ENCODE peak calls at places on chromosomes 3 and 15, in eight cellular contexts. One of them, this sample, is unnamed.

GRCh38 chr3:14432996-14433572 is 30.7 kb downstream of the SLC6A6 start:
- DNase-seq in mesothelial cell of epicardium: no peak
- DNase-seq in lower lobe of right lung: no peak
- DNase-seq in OCI-LY7: no peak
- DNase-seq in uterus: no peak
- DNase-seq in psoas muscle: no peak
- DNase-seq in fibroblast of the aortic adventitia: no peak
- DNase-seq in cardiac fibroblast: no peak
- DNase-seq in this sample: no peak

GRCh38 chr15:90895571-90896117 is 7.5 kb upstream of the MAN2A2 start:
- DNase-seq in uterus: no peak
- DNase-seq in psoas muscle: no peak
- DNase-seq in cardiac fibroblast: no peak
- DNase-seq in mesothelial cell of epicardium: no peak
- DNase-seq in lower lobe of right lung: no peak
- DNase-seq in OCI-LY7: no peak
- DNase-seq in fibroblast of the aortic adventitia: no peak
- DNase-seq in this sample: no peak

GRCh38 chr15:58438956-58439355 is 7.2 kb downstream of the LIPC start:
- DNase-seq in fibroblast of the aortic adventitia: peak; percentile 71
- DNase-seq in lower lobe of right lung: no peak
- DNase-seq in psoas muscle: no peak
- DNase-seq in OCI-LY7: peak; percentile 46
- DNase-seq in uterus: no peak
- DNase-seq in cardiac fibroblast: peak; percentile 72
- DNase-seq in mesothelial cell of epicardium: no peak
- DNase-seq in this sample: peak; percentile 43

GRCh38 chr3:149373235-149374125 is 4.0 kb downstream of the TM4SF1 start:
- DNase-seq in lower lobe of right lung: no peak
- DNase-seq in uterus: no peak
- DNase-seq in OCI-LY7: no peak
- DNase-seq in cardiac fibroblast: peak; percentile 80
- DNase-seq in fibroblast of the aortic adventitia: peak; percentile 85
- DNase-seq in mesothelial cell of epicardium: no peak
- DNase-seq in psoas muscle: no peak
- DNase-seq in this sample: peak; percentile 87

GRCh38 chr15:88636039-88636438 is 2.8 kb upstream of the ISG20 start:
- DNase-seq in uterus: no peak
- DNase-seq in OCI-LY7: no peak
- DNase-seq in mesothelial cell of epicardium: no peak
- DNase-seq in cardiac fibroblast: no peak
- DNase-seq in fibroblast of the aortic adventitia: no peak
- DNase-seq in lower lobe of right lung: peak; percentile 61
- DNase-seq in psoas muscle: peak; percentile 58
- DNase-seq in this sample: no peak

GRCh38 chr15:89905846-89906378 is 6.8 kb downstream of the ARPIN start:
- DNase-seq in cardiac fibroblast: no peak
- DNase-seq in uterus: no peak
- DNase-seq in lower lobe of right lung: peak; percentile 12
- DNase-seq in mesothelial cell of epicardium: no peak
- DNase-seq in OCI-LY7: no peak
- DNase-seq in fibroblast of the aortic adventitia: no peak
- DNase-seq in psoas muscle: no peak
- DNase-seq in this sample: no peak

GRCh38 chr15:46918462-46919125 is 798.7 kb upstream of the SEMA6D start:
- DNase-seq in OCI-LY7: no peak
- DNase-seq in lower lobe of right lung: no peak
- DNase-seq in mesothelial cell of epicardium: no peak
- DNase-seq in fibroblast of the aortic adventitia: no peak
- DNase-seq in cardiac fibroblast: no peak
- DNase-seq in psoas muscle: no peak
- DNase-seq in uterus: no peak
- DNase-seq in this sample: no peak

GRCh38 chr3:13543251-13543650 is 5.7 kb upstream of the FBLN2 start:
- DNase-seq in cardiac fibroblast: peak; percentile 97
- DNase-seq in uterus: peak; percentile 84
- DNase-seq in lower lobe of right lung: no peak
- DNase-seq in OCI-LY7: no peak
- DNase-seq in psoas muscle: peak; percentile 90
- DNase-seq in mesothelial cell of epicardium: no peak
- DNase-seq in fibroblast of the aortic adventitia: peak; percentile 98
- DNase-seq in this sample: peak; percentile 77

GRCh38 chr3:129282727-129283327 is 4.2 kb downstream of the HMCES start:
- DNase-seq in mesothelial cell of epicardium: no peak
- DNase-seq in psoas muscle: no peak
- DNase-seq in lower lobe of right lung: no peak
- DNase-seq in cardiac fibroblast: peak; percentile 58
- DNase-seq in fibroblast of the aortic adventitia: peak; percentile 59
- DNase-seq in OCI-LY7: peak; percentile 88
- DNase-seq in uterus: no peak
- DNase-seq in this sample: no peak

GRCh38 chr3:123779646-123780231 is 104.4 kb downstream of the MYLK start:
- DNase-seq in uterus: no peak
- DNase-seq in psoas muscle: no peak
- DNase-seq in fibroblast of the aortic adventitia: no peak
- DNase-seq in mesothelial cell of epicardium: no peak
- DNase-seq in OCI-LY7: no peak
- DNase-seq in lower lobe of right lung: no peak
- DNase-seq in cardiac fibroblast: no peak
- DNase-seq in this sample: no peak

GRCh38 chr3:27105904-27106303 is 263.3 kb downstream of the NEK10 start:
- DNase-seq in lower lobe of right lung: no peak
- DNase-seq in OCI-LY7: no peak
- DNase-seq in fibroblast of the aortic adventitia: no peak
- DNase-seq in mesothelial cell of epicardium: no peak
- DNase-seq in uterus: no peak
- DNase-seq in cardiac fibroblast: no peak
- DNase-seq in psoas muscle: no peak
- DNase-seq in this sample: no peak

GRCh38 chr3:16113704-16114103 is 60.8 kb upstream of the GALNT15 start:
- DNase-seq in OCI-LY7: no peak
- DNase-seq in psoas muscle: no peak
- DNase-seq in lower lobe of right lung: no peak
- DNase-seq in fibroblast of the aortic adventitia: peak; percentile 76
- DNase-seq in cardiac fibroblast: peak; percentile 34
- DNase-seq in uterus: no peak
- DNase-seq in mesothelial cell of epicardium: no peak
- DNase-seq in this sample: peak; percentile 62

GRCh38 chr3:188594137-188594536 is 440.2 kb downstream of the LPP start:
- DNase-seq in lower lobe of right lung: no peak
- DNase-seq in mesothelial cell of epicardium: no peak
- DNase-seq in psoas muscle: no peak
- DNase-seq in cardiac fibroblast: peak; percentile 93
- DNase-seq in fibroblast of the aortic adventitia: peak; percentile 97
- DNase-seq in uterus: no peak
- DNase-seq in OCI-LY7: no peak
- DNase-seq in this sample: peak; percentile 91

GRCh38 chr15:75468908-75469307 is 17.4 kb upstream of the SIN3A start:
- DNase-seq in cardiac fibroblast: peak; percentile 23
- DNase-seq in uterus: peak; percentile 23
- DNase-seq in OCI-LY7: no peak
- DNase-seq in fibroblast of the aortic adventitia: no peak
- DNase-seq in mesothelial cell of epicardium: no peak
- DNase-seq in lower lobe of right lung: no peak
- DNase-seq in psoas muscle: no peak
- DNase-seq in this sample: no peak

GRCh38 chr15:67506775-67507747 is 13.9 kb upstream of the C15orf61 start:
- DNase-seq in lower lobe of right lung: no peak
- DNase-seq in psoas muscle: no peak
- DNase-seq in fibroblast of the aortic adventitia: peak; percentile 81
- DNase-seq in mesothelial cell of epicardium: no peak
- DNase-seq in cardiac fibroblast: peak; percentile 72
- DNase-seq in OCI-LY7: peak; percentile 14
- DNase-seq in uterus: no peak
- DNase-seq in this sample: no peak

GRCh38 chr3:84125201-84125721 is 833.5 kb upstream of the CADM2 start:
- DNase-seq in psoas muscle: no peak
- DNase-seq in OCI-LY7: no peak
- DNase-seq in uterus: no peak
- DNase-seq in cardiac fibroblast: no peak
- DNase-seq in mesothelial cell of epicardium: no peak
- DNase-seq in fibroblast of the aortic adventitia: no peak
- DNase-seq in lower lobe of right lung: peak; percentile 32
- DNase-seq in this sample: no peak

GRCh38 chr15:43762824-43763223 is 13.9 kb downstream of the ELL3 start:
- DNase-seq in OCI-LY7: no peak
- DNase-seq in lower lobe of right lung: no peak
- DNase-seq in psoas muscle: no peak
- DNase-seq in fibroblast of the aortic adventitia: no peak
- DNase-seq in mesothelial cell of epicardium: no peak
- DNase-seq in uterus: no peak
- DNase-seq in cardiac fibroblast: no peak
- DNase-seq in this sample: no peak

GRCh38 chr3:168154101-168154500 is 58.4 kb upstream of the GOLIM4 start:
- DNase-seq in lower lobe of right lung: no peak
- DNase-seq in psoas muscle: no peak
- DNase-seq in fibroblast of the aortic adventitia: peak; percentile 20
- DNase-seq in uterus: no peak
- DNase-seq in cardiac fibroblast: peak; percentile 31
- DNase-seq in OCI-LY7: no peak
- DNase-seq in mesothelial cell of epicardium: no peak
- DNase-seq in this sample: no peak

GRCh38 chr3:105832618-105833017 is 36.2 kb downstream of the CBLB start:
- DNase-seq in uterus: no peak
- DNase-seq in lower lobe of right lung: no peak
- DNase-seq in psoas muscle: no peak
- DNase-seq in fibroblast of the aortic adventitia: no peak
- DNase-seq in cardiac fibroblast: no peak
- DNase-seq in OCI-LY7: no peak
- DNase-seq in mesothelial cell of epicardium: no peak
- DNase-seq in this sample: no peak

GRCh38 chr3:41888368-41889076 is 73.4 kb downstream of the ULK4 start:
- DNase-seq in psoas muscle: no peak
- DNase-seq in cardiac fibroblast: no peak
- DNase-seq in mesothelial cell of epicardium: no peak
- DNase-seq in lower lobe of right lung: no peak
- DNase-seq in fibroblast of the aortic adventitia: no peak
- DNase-seq in uterus: no peak
- DNase-seq in OCI-LY7: no peak
- DNase-seq in this sample: no peak

GRCh38 chr3:41898631-41899030 is 63.3 kb downstream of the ULK4 start:
- DNase-seq in lower lobe of right lung: no peak
- DNase-seq in psoas muscle: no peak
- DNase-seq in OCI-LY7: no peak
- DNase-seq in fibroblast of the aortic adventitia: no peak
- DNase-seq in cardiac fibroblast: no peak
- DNase-seq in mesothelial cell of epicardium: no peak
- DNase-seq in uterus: no peak
- DNase-seq in this sample: no peak

DNA sequence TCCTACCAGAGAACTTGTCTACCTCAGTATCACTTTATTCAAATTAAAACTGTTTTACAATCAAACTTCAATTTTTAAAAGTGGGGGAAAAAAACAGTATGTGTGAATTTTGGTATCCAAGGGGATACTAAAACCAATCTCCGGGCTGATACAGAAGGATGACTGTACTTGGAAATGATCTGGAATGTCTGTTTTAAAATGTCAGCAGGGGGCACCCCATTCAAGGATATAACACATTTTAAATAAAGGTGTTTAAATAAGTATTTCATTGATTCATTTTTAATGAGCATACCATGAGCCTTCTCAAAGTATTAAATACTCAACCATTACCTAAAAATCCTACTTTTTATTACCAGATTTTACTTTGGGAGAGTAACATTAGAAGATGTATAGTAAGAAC is 67.9 kb downstream of the ULK4 start:
- DNase-seq in mesothelial cell of epicardium: no peak
- DNase-seq in OCI-LY7: peak; percentile 38
- DNase-seq in lower lobe of right lung: no peak
- DNase-seq in uterus: no peak
- DNase-seq in psoas muscle: no peak
- DNase-seq in cardiac fibroblast: peak; percentile 79
- DNase-seq in fibroblast of the aortic adventitia: peak; percentile 83
- DNase-seq in this sample: peak; percentile 42
- TF ChIP-seq CTCF in mesothelial cell of epicardium: no peak
- TF ChIP-seq CTCF in OCI-LY7: peak; percentile 88
- TF ChIP-seq CTCF in lower lobe of right lung: peak; percentile 52
- TF ChIP-seq CTCF in uterus: peak; percentile 52
- TF ChIP-seq CTCF in psoas muscle: peak; percentile 60
- TF ChIP-seq CTCF in cardiac fibroblast: peak; percentile 33
- TF ChIP-seq CTCF in fibroblast of the aortic adventitia: peak; percentile 25
- TF ChIP-seq CTCF in this sample: peak; percentile 80

DNA sequence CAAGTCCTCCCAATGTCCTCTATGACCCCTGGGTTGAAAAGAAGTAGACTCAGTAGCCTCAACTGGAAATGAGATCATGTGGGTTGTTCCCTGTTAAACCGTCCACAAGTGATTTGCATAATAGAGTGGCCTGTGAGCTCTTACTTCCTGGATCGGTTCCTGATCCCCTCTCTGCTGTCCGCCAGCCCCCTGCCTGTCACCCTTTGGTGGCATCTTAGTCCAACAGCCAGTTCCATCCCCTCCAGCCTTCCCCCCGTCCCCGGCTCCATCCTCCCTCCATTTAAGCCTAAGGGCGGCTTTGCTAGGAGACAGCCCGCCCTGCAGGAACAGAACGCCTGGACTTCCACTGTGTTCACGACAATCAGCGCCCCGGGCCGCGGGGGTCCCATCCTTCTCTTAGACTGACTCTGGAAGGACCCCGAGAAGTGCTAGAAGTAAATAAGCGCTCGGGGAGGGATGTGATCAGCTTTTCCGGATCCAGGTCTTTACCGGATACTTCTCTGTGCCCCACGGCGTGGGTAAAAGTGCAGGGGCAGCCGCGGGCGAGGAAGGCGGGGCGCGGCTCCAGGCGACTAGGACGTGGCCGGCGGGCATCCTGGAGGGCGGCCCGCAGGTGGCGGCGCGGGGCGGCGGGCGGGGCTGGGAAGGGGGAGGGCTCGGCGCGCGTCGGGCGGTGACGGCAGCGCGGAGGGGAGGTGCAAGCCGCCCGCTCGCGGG is 51.2 kb upstream of the ULK4 start:
- DNase-seq in cardiac fibroblast: peak; percentile 70
- DNase-seq in fibroblast of the aortic adventitia: peak; percentile 46
- DNase-seq in mesothelial cell of epicardium: peak; percentile 51
- DNase-seq in uterus: peak; percentile 65
- DNase-seq in psoas muscle: peak; percentile 85
- DNase-seq in OCI-LY7: peak; percentile 97
- DNase-seq in lower lobe of right lung: peak; percentile 86
- DNase-seq in this sample: no peak
- TF ChIP-seq CTCF in cardiac fibroblast: no peak
- TF ChIP-seq CTCF in fibroblast of the aortic adventitia: no peak
- TF ChIP-seq CTCF in mesothelial cell of epicardium: no peak
- TF ChIP-seq CTCF in uterus: peak; percentile 8
- TF ChIP-seq CTCF in psoas muscle: peak; percentile 24
- TF ChIP-seq CTCF in OCI-LY7: peak; percentile 29
- TF ChIP-seq CTCF in lower lobe of right lung: no peak
- TF ChIP-seq CTCF in this sample: no peak

GRCh38 chr3:22765679-22766078 is 437.4 kb upstream of the UBE2E2 start:
- DNase-seq in cardiac fibroblast: no peak
- DNase-seq in fibroblast of the aortic adventitia: no peak
- DNase-seq in lower lobe of right lung: no peak
- DNase-seq in OCI-LY7: no peak
- DNase-seq in uterus: no peak
- DNase-seq in mesothelial cell of epicardium: no peak
- DNase-seq in psoas muscle: no peak
- DNase-seq in this sample: no peak

GRCh38 chr3:22759636-22760310 is 443.4 kb upstream of the UBE2E2 start:
- DNase-seq in fibroblast of the aortic adventitia: no peak
- DNase-seq in OCI-LY7: no peak
- DNase-seq in psoas muscle: no peak
- DNase-seq in lower lobe of right lung: no peak
- DNase-seq in mesothelial cell of epicardium: no peak
- DNase-seq in cardiac fibroblast: no peak
- DNase-seq in uterus: no peak
- DNase-seq in this sample: no peak
- TF ChIP-seq CTCF in fibroblast of the aortic adventitia: no peak
- TF ChIP-seq CTCF in OCI-LY7: no peak
- TF ChIP-seq CTCF in psoas muscle: no peak
- TF ChIP-seq CTCF in lower lobe of right lung: no peak
- TF ChIP-seq CTCF in mesothelial cell of epicardium: no peak
- TF ChIP-seq CTCF in cardiac fibroblast: no peak
- TF ChIP-seq CTCF in uterus: no peak
- TF ChIP-seq CTCF in this sample: no peak

GRCh38 chr3:57961828-57962447 is 46.3 kb upstream of the FLNB start:
- DNase-seq in uterus: no peak
- DNase-seq in lower lobe of right lung: no peak
- DNase-seq in fibroblast of the aortic adventitia: peak; percentile 76
- DNase-seq in psoas muscle: no peak
- DNase-seq in OCI-LY7: peak; percentile 53
- DNase-seq in mesothelial cell of epicardium: no peak
- DNase-seq in cardiac fibroblast: peak; percentile 60
- DNase-seq in this sample: peak; percentile 45
- TF ChIP-seq CTCF in uterus: no peak
- TF ChIP-seq CTCF in lower lobe of right lung: peak; percentile 18
- TF ChIP-seq CTCF in fibroblast of the aortic adventitia: peak; percentile 61
- TF ChIP-seq CTCF in psoas muscle: no peak
- TF ChIP-seq CTCF in OCI-LY7: peak; percentile 79
- TF ChIP-seq CTCF in mesothelial cell of epicardium: no peak
- TF ChIP-seq CTCF in cardiac fibroblast: peak; percentile 54
- TF ChIP-seq CTCF in this sample: peak; percentile 78

This sample was measured in HFFc6.